ENCODE peak calls at places on chromosomes 4 and X, in seven cellular contexts. One of them, this sample, is unnamed.

GRCh38 chrX:112631892-112632291 is 47.8 kb downstream of the LHFPL1 start:
- DNase-seq in aorta: no peak
- DNase-seq in NCI-H345: no peak
- DNase-seq in AG08395: no peak
- DNase-seq in A673: no peak
- DNase-seq in pulmonary artery endothelial cell: no peak
- DNase-seq in heart right ventricle: no peak
- DNase-seq in this sample: no peak

GRCh38 chr4:6926681-6927478 is 17.3 kb downstream of the TBC1D14 start:
- DNase-seq in aorta: no peak
- DNase-seq in NCI-H345: no peak
- DNase-seq in AG08395: no peak
- DNase-seq in A673: peak
- DNase-seq in pulmonary artery endothelial cell: no peak
- DNase-seq in heart right ventricle: no peak
- DNase-seq in this sample: no peak

GRCh38 chrX:155745792-155746191 is 133.0 kb upstream of the TMLHE start:
- DNase-seq in aorta: no peak
- DNase-seq in NCI-H345: peak
- DNase-seq in AG08395: no peak
- DNase-seq in A673: peak
- DNase-seq in pulmonary artery endothelial cell: no peak
- DNase-seq in heart right ventricle: peak
- DNase-seq in this sample: no peak

GRCh38 chr4:150546286-150546685 is 35.7 kb upstream of the MAB21L2 start:
- DNase-seq in aorta: no peak
- DNase-seq in NCI-H345: no peak
- DNase-seq in AG08395: no peak
- DNase-seq in A673: peak
- DNase-seq in pulmonary artery endothelial cell: no peak
- DNase-seq in heart right ventricle: no peak
- DNase-seq in this sample: no peak

GRCh38 chrX:153685751-153686676 is 1.7 kb upstream of the SLC6A8 start:
- DNase-seq in aorta: peak
- DNase-seq in NCI-H345: no peak
- DNase-seq in AG08395: no peak
- DNase-seq in A673: no peak
- DNase-seq in pulmonary artery endothelial cell: no peak
- DNase-seq in heart right ventricle: no peak
- DNase-seq in this sample: no peak

GRCh38 chr4:89301902-89302301 is 5.7 kb downstream of the GPRIN3 start:
- DNase-seq in aorta: no peak
- DNase-seq in NCI-H345: no peak
- DNase-seq in AG08395: no peak
- DNase-seq in A673: no peak
- DNase-seq in pulmonary artery endothelial cell: no peak
- DNase-seq in heart right ventricle: no peak
- DNase-seq in this sample: no peak

GRCh38 chrX:132480581-132481203 is 8.1 kb downstream of the MBNL3 start:
- DNase-seq in aorta: no peak
- DNase-seq in NCI-H345: peak
- DNase-seq in AG08395: peak
- DNase-seq in A673: peak
- DNase-seq in pulmonary artery endothelial cell: no peak
- DNase-seq in heart right ventricle: peak
- DNase-seq in this sample: peak

GRCh38 chr4:133403913-133404312 is 254.8 kb downstream of the PCDH10 start:
- DNase-seq in aorta: no peak
- DNase-seq in NCI-H345: no peak
- DNase-seq in AG08395: no peak
- DNase-seq in A673: no peak
- DNase-seq in pulmonary artery endothelial cell: no peak
- DNase-seq in heart right ventricle: no peak
- DNase-seq in this sample: no peak

GRCh38 chrX:41475611-41476241 is 28.6 kb downstream of the NYX start:
- DNase-seq in aorta: no peak
- DNase-seq in NCI-H345: no peak
- DNase-seq in AG08395: no peak
- DNase-seq in A673: no peak
- DNase-seq in pulmonary artery endothelial cell: no peak
- DNase-seq in heart right ventricle: no peak
- DNase-seq in this sample: no peak

GRCh38 chrX:143648705-143649104 is 12.8 kb upstream of the SLITRK4 start:
- DNase-seq in aorta: no peak
- DNase-seq in NCI-H345: no peak
- DNase-seq in AG08395: no peak
- DNase-seq in A673: peak
- DNase-seq in pulmonary artery endothelial cell: no peak
- DNase-seq in heart right ventricle: no peak
- DNase-seq in this sample: no peak

GRCh38 chrX:71637253-71637618 is 18.9 kb upstream of the CXCR3 start:
- DNase-seq in aorta: no peak
- DNase-seq in NCI-H345: no peak
- DNase-seq in AG08395: peak
- DNase-seq in A673: no peak
- DNase-seq in pulmonary artery endothelial cell: no peak
- DNase-seq in heart right ventricle: no peak
- DNase-seq in this sample: peak

GRCh38 chr4:62133498-62133897 is 933.4 kb downstream of the ADGRL3 start:
- DNase-seq in aorta: no peak
- DNase-seq in NCI-H345: no peak
- DNase-seq in AG08395: no peak
- DNase-seq in A673: no peak
- DNase-seq in pulmonary artery endothelial cell: no peak
- DNase-seq in heart right ventricle: peak
- DNase-seq in this sample: no peak

GRCh38 chr4:169716677-169717076 is 41.1 kb downstream of the HPF1 start:
- DNase-seq in aorta: no peak
- DNase-seq in NCI-H345: no peak
- DNase-seq in AG08395: no peak
- DNase-seq in A673: no peak
- DNase-seq in pulmonary artery endothelial cell: no peak
- DNase-seq in heart right ventricle: no peak
- DNase-seq in this sample: no peak

GRCh38 chrX:46228389-46228788 is 316.8 kb downstream of the ZNF674 start:
- DNase-seq in aorta: no peak
- DNase-seq in NCI-H345: no peak
- DNase-seq in AG08395: no peak
- DNase-seq in A673: no peak
- DNase-seq in pulmonary artery endothelial cell: no peak
- DNase-seq in heart right ventricle: no peak
- DNase-seq in this sample: no peak

GRCh38 chr4:147610666-147611065 is 6.5 kb upstream of the TMEM184C start:
- DNase-seq in aorta: no peak
- DNase-seq in NCI-H345: no peak
- DNase-seq in AG08395: no peak
- DNase-seq in A673: no peak
- DNase-seq in pulmonary artery endothelial cell: no peak
- DNase-seq in heart right ventricle: no peak
- DNase-seq in this sample: no peak

GRCh38 chr4:139672215-139672614 is 6.6 kb downstream of the MGST2 start:
- DNase-seq in aorta: no peak
- DNase-seq in NCI-H345: no peak
- DNase-seq in AG08395: no peak
- DNase-seq in A673: no peak
- DNase-seq in pulmonary artery endothelial cell: no peak
- DNase-seq in heart right ventricle: no peak
- DNase-seq in this sample: no peak

GRCh38 chr4:89184407-89184806 is 73.1 kb downstream of the TIGD2 start:
- DNase-seq in aorta: no peak
- DNase-seq in NCI-H345: no peak
- DNase-seq in AG08395: no peak
- DNase-seq in A673: no peak
- DNase-seq in pulmonary artery endothelial cell: no peak
- DNase-seq in heart right ventricle: no peak
- DNase-seq in this sample: no peak

GRCh38 chr4:26468977-26469376 is 21.3 kb downstream of the CCKAR start:
- DNase-seq in aorta: no peak
- DNase-seq in NCI-H345: no peak
- DNase-seq in AG08395: no peak
- DNase-seq in A673: no peak
- DNase-seq in pulmonary artery endothelial cell: no peak
- DNase-seq in heart right ventricle: no peak
- DNase-seq in this sample: no peak

GRCh38 chr4:167578906-167579305 is 344.6 kb upstream of the SPOCK3 start:
- DNase-seq in aorta: no peak
- DNase-seq in NCI-H345: no peak
- DNase-seq in AG08395: no peak
- DNase-seq in A673: no peak
- DNase-seq in pulmonary artery endothelial cell: no peak
- DNase-seq in heart right ventricle: no peak
- DNase-seq in this sample: no peak

GRCh38 chr4:10808591-10808990 is 124.0 kb upstream of the CLNK start:
- DNase-seq in aorta: no peak
- DNase-seq in NCI-H345: no peak
- DNase-seq in AG08395: no peak
- DNase-seq in A673: no peak
- DNase-seq in pulmonary artery endothelial cell: no peak
- DNase-seq in heart right ventricle: peak
- DNase-seq in this sample: no peak

GRCh38 chrX:55118574-55118973 is 29.8 kb downstream of the PAGE2 start:
- DNase-seq in aorta: no peak
- DNase-seq in NCI-H345: no peak
- DNase-seq in AG08395: no peak
- DNase-seq in A673: no peak
- DNase-seq in pulmonary artery endothelial cell: no peak
- DNase-seq in heart right ventricle: no peak
- DNase-seq in this sample: no peak

GRCh38 chrX:136735604-136736003 is 45.1 kb downstream of the ARHGEF6 start:
- DNase-seq in aorta: no peak
- DNase-seq in NCI-H345: no peak
- DNase-seq in AG08395: no peak
- DNase-seq in A673: peak
- DNase-seq in pulmonary artery endothelial cell: no peak
- DNase-seq in heart right ventricle: no peak
- DNase-seq in this sample: no peak

GRCh38 chr4:7291372-7292135 is 99.2 kb downstream of the SORCS2 start:
- DNase-seq in aorta: peak
- DNase-seq in NCI-H345: no peak
- DNase-seq in AG08395: peak
- DNase-seq in A673: no peak
- DNase-seq in pulmonary artery endothelial cell: no peak
- DNase-seq in heart right ventricle: peak
- DNase-seq in this sample: peak